ENCODE peak calls at places on chromosomes 7 and 10, in four cellular contexts. Q is H9, B is dorsolateral prefrontal cortex, M is HCT116. A is an unnamed sample.

GRCh38 chr7:98265841-98266271 is 13.8 kb upstream of the TECPR1 start:
- DNase-seq in Q (no peak), B (no peak), M (no peak), A (no peak)

GRCh38 chr7:150377116-150377979 is 1.8 kb upstream of the ZNF775 start:
- DNase-seq in Q (no peak), B (no peak), M (no peak), A (no peak)

GRCh38 chr7:142323706-142324105 is 65.8 kb upstream of the PRSS58 start:
- DNase-seq in Q (peak), B (peak), M (peak), A (no peak)

GRCh38 chr7:141484907-141485306 is 66.3 kb upstream of the AGK start:
- DNase-seq in Q (no peak), B (no peak), M (no peak), A (no peak)

GRCh38 chr7:20141666-20142065 is 75.5 kb downstream of the MACC1 start:
- DNase-seq in Q (no peak), B (no peak), M (no peak), A (no peak)

GRCh38 chr7:79182283-79182682 is 271.2 kb downstream of the MAGI2 start:
- DNase-seq in Q (no peak), B (no peak), M (no peak), A (no peak)

GRCh38 chr7:157851501-157852067 is 514.8 kb downstream of the DNAJB6 start:
- DNase-seq in Q (peak), B (peak), M (peak), A (no peak)

GRCh38 chr10:37552881-37553280 is 304.5 kb downstream of the ZNF248 start:
- DNase-seq in Q (no peak), B (no peak), M (no peak), A (no peak)

GRCh38 chr10:12348870-12349627 is at the start of gene CAMK1D:
- DNase-seq in Q (peak), B (peak), M (no peak), A (no peak)

GRCh38 chr7:96114190-96114589 is 207.7 kb downstream of the SLC25A13 start:
- DNase-seq in Q (no peak), B (no peak), M (no peak), A (no peak)

GRCh38 chr7:117907058-117907633 is 33.9 kb upstream of the CTTNBP2 start:
- DNase-seq in Q (no peak), B (no peak), M (no peak), A (no peak)

GRCh38 chr7:50622821-50623220 is 57.6 kb upstream of the DDC start:
- DNase-seq in Q (no peak), B (no peak), M (no peak), A (no peak)

GRCh38 chr10:48442809-48443177 is 136.3 kb downstream of the MAPK8 start:
- DNase-seq in Q (peak), B (no peak), M (no peak), A (no peak)

GRCh38 chr10:48446785-48447184 is 140.3 kb downstream of the MAPK8 start:
- DNase-seq in Q (no peak), B (no peak), M (no peak), A (no peak)

GRCh38 chr10:48444266-48444665 is 137.8 kb downstream of the MAPK8 start:
- DNase-seq in Q (peak), B (no peak), M (peak), A (no peak)

GRCh38 chr10:48445932-48446331 is 139.5 kb downstream of the MAPK8 start:
- DNase-seq in Q (no peak), B (no peak), M (no peak), A (no peak)

DNA sequence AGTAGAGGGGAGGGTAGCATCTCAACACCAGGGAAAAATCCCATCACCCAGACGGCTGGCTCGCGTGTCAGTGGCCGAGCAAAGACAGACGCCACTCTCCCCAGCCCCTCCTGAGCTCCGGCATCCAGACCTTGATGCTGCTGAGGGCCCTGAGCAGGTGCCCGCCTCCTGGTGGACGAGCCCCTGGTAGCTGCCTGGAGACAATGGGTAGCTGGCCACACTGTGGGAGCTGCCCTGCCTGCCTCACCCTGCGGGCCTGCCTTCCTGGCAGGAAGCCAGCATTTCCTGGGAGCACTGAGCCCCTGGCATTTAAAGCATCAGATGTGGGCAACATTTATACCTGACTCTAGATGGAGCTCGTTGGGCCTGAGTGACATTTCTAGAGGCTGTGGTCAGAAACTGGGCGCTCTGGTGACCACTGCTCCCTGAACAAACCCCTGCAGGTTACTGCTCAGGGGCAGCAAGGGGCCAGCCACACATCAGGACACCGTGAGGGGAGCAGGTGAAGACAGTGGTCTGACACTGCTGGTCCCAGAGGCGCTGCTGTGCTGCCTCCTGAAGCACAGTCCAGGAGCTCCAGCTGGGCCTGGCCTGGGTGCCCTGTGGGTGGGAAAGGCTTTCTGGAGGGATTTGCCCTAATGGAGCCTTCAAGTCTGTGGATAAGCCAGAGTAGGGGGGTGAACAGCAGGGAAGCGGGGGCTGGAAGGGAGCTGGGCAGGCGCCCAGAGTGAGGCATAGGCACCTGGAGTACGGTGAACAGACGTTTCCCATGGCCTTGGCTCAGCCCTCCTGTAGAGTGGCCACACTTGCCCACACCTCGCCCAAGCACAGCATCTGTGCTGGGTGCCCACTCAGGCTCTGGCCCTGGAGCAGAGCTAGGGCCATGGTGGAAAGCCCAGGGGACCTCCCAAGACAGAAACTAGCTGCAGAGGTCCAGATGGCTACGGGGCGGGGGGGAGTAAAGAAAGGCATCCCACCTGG is 138.7 kb downstream of the MAPK8 start:
- DNase-seq in Q (peak), B (no peak), M (no peak), A (no peak)
- TF ChIP-seq CTCF in Q (peak), B (no peak), M (no peak), A (no peak)

GRCh38 chr7:46776790-46777189 is 805.1 kb downstream of the TNS3 start:
- DNase-seq in Q (no peak), B (no peak), M (no peak), A (no peak)
- TF ChIP-seq CTCF in Q (peak), B (no peak), M (peak), A (no peak)

GRCh38 chr7:94301024-94301588 is 93.6 kb upstream of the COL1A2 start:
- DNase-seq in Q (peak), B (no peak), M (peak), A (peak)
- TF ChIP-seq CTCF in Q (peak), B (no peak), M (no peak), A (no peak)

GRCh38 chr7:155620497-155620896 is 24.0 kb upstream of the RBM33 start:
- DNase-seq in Q (no peak), B (no peak), M (no peak), A (no peak)
- TF ChIP-seq CTCF in Q (no peak), B (no peak), M (no peak), A (no peak)

DNA sequence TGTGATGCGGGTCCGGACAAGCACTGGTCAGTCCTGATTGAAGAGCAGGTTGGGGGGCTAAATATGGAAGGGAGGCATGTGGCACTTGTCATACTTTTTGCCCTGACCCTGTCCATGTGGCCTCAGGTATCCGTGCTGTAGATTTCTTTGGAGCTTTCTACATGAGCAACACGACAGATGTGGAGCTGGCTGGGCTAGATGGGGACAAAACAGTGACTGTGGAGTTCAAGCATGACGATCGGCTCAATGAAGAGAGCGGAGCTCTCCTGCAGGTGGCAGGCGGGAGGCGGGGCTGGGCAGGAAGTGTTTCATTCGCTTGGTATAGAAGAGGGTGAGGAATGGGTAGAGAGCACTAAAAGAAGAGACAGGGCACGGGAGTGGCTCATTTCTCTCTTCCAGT is 13.0 kb upstream of the CHCHD1 start:
- DNase-seq in Q (peak), B (no peak), M (no peak), A (no peak)
- TF ChIP-seq CTCF in Q (peak), B (no peak), M (no peak), A (no peak)

A was measured in omental fat pad.